ENCODE peak calls at places on chromosome 21, in four cellular contexts. I, D, H and F are unnamed samples. For H3K4me1, the result is how much of the 10 kb centered on the place peaks cover.

GRCh38 chr21:14303731-14304488 is 79.0 kb downstream of the HSPA13 start:
- DNase-seq in I (no peak), D (no peak), H (no peak), F (no peak)

GRCh38 chr21:35923971-35924370 is 136.4 kb downstream of the SETD4 start:
- DNase-seq in I (no peak), D (no peak), H (no peak), F (no peak)

GRCh38 chr21:17552410-17552809 is 39.6 kb downstream of the CXADR start:
- DNase-seq in I (no peak), D (no peak), H (no peak), F (no peak)

GRCh38 chr21:15425049-15425448 is 304.7 kb upstream of the USP25 start:
- DNase-seq in I (no peak), D (no peak), H (no peak), F (no peak)

GRCh38 chr21:35088235-35088865 is 39.2 kb upstream of the RUNX1 start:
- DNase-seq in I (no peak), D (no peak), H (no peak), F (no peak)

GRCh38 chr21:14740692-14741091 is 194.6 kb upstream of the SAMSN1 start:
- DNase-seq in I (no peak), D (no peak), H (no peak), F (no peak)

GRCh38 chr21:38264581-38264980 is 7.8 kb downstream of the KCNJ15 start:
- DNase-seq in I (no peak), D (no peak), H (no peak), F (no peak)

GRCh38 chr21:38448619-38449186 is 49.6 kb downstream of the ERG start:
- DNase-seq in I (no peak), D (no peak), H (no peak), F (no peak)

GRCh38 chr21:35801388-35801787 is 258.9 kb downstream of the SETD4 start:
- DNase-seq in I (no peak), D (no peak), H (no peak), F (no peak)

GRCh38 chr21:24014381-24014780 is 1592.9 kb downstream of the MRPL39 start:
- DNase-seq in I (no peak), D (no peak), H (no peak), F (no peak)

GRCh38 chr21:29777155-29777554 is 162.6 kb downstream of the GRIK1 start:
- DNase-seq in I (no peak), D (no peak), H (no peak), F (no peak)

GRCh38 chr21:24225432-24225831 is 1381.8 kb downstream of the MRPL39 start:
- DNase-seq in I (no peak), D (no peak), H (no peak), F (no peak)

GRCh38 chr21:21029159-21029558 is 30.9 kb downstream of the NCAM2 start:
- DNase-seq in I (no peak), D (no peak), H (no peak), F (no peak)

GRCh38 chr21:23809573-23809972 is 1797.7 kb downstream of the MRPL39 start:
- DNase-seq in I (no peak), D (no peak), H (no peak), F (no peak)

GRCh38 chr21:28235169-28235892 is 757.3 kb downstream of the LTN1 start:
- DNase-seq in I (peak), D (no peak), H (no peak), F (no peak)

GRCh38 chr21:35211767-35212166 is 162.7 kb upstream of the RUNX1 start:
- DNase-seq in I (no peak), D (no peak), H (no peak), F (no peak)

GRCh38 chr21:15755125-15755524 is 25.3 kb downstream of the USP25 start:
- DNase-seq in I (no peak), D (no peak), H (no peak), F (no peak)

GRCh38 chr21:36163780-36164426 is 7.3 kb downstream of the DOP1B start:
- DNase-seq in I (no peak), D (no peak), H (no peak), F (no peak)

GRCh38 chr21:38997756-38998155 is 185.5 kb downstream of the PSMG1 start:
- DNase-seq in I (no peak), D (no peak), H (no peak), F (no peak)

GRCh38 chr21:35476616-35477395 is 427.7 kb upstream of the RUNX1 start:
- DNase-seq in I (no peak), D (no peak), H (no peak), F (no peak)

GRCh38 chr21:23574932-23575331 is 2032.3 kb downstream of the MRPL39 start:
- DNase-seq in I (no peak), D (no peak), H (no peak), F (no peak)

GRCh38 chr21:27820342-27820741 is 853.5 kb upstream of the ADAMTS5 start:
- DNase-seq in I (no peak), D (no peak), H (no peak), F (no peak)

GRCh38 chr21:17427157-17427556 is 85.7 kb upstream of the CXADR start:
- DNase-seq in I (no peak), D (no peak), H (no peak), F (no peak)

GRCh38 chr21:39660191-39660590 is 47.5 kb downstream of the B3GALT5 start:
- DNase-seq in I (peak), D (no peak), H (peak), F (no peak)

GRCh38 chr21:28227881-28228623 is 764.6 kb downstream of the LTN1 start:
- DNase-seq in I (no peak), D (no peak), H (no peak), F (no peak)

DNA sequence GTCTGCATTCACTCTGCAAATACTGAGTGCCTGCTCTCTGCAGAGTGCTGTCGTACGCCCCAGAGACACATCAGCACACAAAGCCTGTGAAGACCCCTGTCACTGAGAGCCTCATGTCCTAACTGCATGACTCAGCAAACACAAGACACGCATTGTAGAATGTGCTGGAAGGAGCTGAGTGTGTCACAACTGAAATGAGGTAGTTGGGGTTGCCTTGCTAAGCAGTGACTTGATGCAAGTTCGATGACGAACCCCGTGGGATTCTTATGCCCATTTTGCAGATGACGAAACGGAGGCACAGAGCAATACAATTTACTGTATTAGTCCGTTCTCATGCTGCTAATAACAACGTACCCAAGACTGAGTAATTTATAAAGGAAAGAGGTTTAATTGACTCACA is 65.1 kb downstream of the RIPK4 start:
- DNase-seq in I (no peak), D (no peak), H (no peak), F (no peak)
- H3K4me1 ChIP-seq in I (under half), D (under half), H (under half), F (under half)

DNA sequence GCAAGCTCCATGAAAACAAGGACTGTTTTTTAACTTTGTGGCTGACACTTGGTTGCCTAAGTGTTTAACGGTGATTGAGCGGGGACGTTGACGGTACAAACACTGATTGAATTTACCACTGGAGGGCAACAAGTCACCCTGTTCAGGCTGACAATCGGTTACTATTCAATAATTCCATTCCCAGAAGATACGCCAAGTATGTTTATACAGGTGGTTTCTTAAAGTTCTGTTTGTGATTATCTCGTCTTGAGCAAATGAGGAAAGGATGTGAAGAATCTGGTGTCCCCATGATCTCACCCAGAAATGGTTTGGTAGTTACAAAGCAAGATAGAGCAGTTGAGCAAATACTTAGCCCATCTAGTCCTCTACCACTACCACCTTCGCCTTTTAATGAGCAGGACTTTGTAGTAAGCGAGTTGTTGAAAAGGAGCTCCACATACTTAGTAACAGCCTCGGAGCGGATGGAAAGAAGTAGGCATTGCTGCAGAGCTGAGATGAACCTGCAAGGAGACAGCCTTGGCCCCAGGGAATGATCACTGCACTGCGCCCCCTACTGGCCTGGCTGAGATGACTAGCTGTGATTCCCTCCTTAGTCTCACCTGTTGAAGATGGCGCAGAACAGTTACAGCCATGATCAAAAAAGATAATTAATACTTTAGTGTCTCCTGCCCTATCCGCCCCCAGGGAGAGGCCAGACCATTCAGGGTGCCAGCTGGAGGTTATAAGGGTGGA is 36.3 kb downstream of the IFNAR1 start:
- DNase-seq in I (peak), D (peak), H (peak), F (peak)
- TF ChIP-seq POLR2A in I (no peak), D (no peak), H (no peak), F (no peak)

GRCh38 chr21:25489673-25490072 is 117.6 kb downstream of the MRPL39 start:
- DNase-seq in I (no peak), D (no peak), H (no peak), F (no peak)
- H3K4me1 ChIP-seq in I (under half), D (under half), H (under half), F (under half)

DNA sequence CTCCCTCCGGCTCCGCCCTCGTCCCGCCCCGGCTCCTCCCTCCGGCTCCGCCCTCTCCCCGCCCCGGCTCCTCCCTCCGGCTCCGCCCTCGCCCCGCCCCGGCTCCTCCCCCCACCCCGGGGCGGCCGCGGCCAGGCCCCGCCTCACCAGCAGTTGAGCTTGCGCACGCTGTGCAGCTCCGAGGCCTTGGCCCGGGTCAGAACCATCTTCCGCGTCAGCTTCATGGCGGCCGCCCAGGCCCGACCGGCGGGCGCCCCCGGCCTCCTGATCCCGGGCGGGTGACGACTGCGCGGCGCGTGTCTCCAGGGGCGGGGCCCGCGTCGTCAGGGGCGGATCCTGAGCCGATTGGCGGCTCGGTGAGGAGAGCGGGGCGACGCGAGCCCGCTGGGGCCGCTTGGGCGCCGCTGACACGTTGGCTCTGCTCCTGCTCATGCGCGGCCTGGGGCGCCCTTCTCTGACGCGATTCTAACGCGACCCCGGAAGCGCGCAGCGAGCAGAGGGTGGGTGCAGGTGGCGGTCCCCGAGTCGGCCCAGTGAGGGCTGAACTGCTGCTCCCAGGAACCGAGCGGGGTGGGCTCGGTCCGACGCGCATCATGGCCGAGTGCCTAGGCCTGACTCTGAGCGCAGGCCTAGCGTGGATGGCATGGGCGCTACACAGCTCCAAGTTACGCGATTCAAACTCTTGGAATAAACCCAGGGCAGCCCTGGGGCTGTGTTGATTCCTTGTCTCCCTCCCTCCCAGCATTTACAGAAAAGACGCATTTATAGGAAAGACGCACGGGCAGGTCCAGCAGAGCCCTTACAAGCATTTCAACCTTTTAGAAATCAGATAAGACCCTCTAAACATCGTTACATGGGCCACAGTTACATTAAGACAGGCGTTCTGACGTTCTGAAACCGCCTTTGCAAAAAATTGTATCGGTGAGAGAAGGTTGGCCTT is at the start of gene CFAP410:
- DNase-seq in I (peak), D (peak), H (peak), F (peak)
- TF ChIP-seq POLR2A in I (peak), D (peak), H (peak), F (peak)

DNA sequence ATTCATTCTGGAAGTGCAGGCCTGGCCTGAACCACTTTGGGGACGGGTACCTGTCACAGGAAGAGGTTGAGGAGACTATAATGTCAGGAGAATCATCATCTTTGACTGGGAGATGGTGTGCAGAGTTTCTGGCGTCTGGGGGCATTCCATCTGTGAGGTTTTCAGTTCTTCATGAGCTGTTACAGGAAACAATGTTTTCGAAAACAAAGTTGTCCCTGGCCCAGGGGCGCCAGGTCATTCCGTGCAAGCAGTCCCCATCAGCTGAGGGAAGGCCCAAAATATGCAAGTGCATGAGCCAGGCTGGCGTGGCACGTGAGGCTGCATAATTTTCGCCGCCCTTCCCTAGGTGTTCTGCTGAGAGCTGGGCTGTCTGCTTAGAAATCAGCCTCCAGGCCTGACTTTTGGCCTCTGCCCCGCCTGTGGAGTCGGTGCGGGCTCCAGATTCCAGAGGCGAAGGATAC is 68.4 kb upstream of the ATP5PO start:
- DNase-seq in I (no peak), D (no peak), H (no peak), F (no peak)
- H3K4me1 ChIP-seq in I (under half), D (under half), H (under half), F (under half)

GRCh38 chr21:37245151-37245550 is 22.0 kb downstream of the VPS26C start:
- DNase-seq in I (no peak), D (no peak), H (no peak), F (no peak)
- TF ChIP-seq POLR2A in I (no peak), D (no peak), H (no peak), F (no peak)

DNA sequence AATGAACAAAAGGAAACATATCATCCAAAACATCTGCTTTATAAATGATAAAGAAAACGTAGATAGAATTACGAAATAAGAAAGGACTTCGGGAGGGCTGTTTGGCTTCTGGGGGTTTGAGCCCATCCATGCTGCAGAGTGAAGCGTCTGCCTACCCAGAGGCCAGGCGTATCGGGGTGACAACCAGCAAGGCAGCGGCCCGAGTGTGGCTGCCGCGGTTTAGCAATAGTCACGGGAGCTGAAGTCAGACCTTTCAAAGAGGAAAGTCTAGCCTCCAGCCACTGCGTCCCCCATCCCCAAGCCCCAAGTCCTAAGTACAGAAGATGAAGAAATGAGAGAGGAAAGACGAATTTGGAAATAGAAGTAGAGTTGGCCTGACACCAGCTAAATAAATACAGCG is 8.6 kb downstream of the SLC37A1 start:
- DNase-seq in I (no peak), D (no peak), H (no peak), F (no peak)
- H3K4me1 ChIP-seq in I (under half), D (under half), H (under half), F (under half)

GRCh38 chr21:26795398-26795790 is 49.8 kb downstream of the ADAMTS1 start:
- DNase-seq in I (no peak), D (no peak), H (no peak), F (no peak)
- TF ChIP-seq POLR2A in I (no peak), D (no peak), H (no peak), F (no peak)

DNA sequence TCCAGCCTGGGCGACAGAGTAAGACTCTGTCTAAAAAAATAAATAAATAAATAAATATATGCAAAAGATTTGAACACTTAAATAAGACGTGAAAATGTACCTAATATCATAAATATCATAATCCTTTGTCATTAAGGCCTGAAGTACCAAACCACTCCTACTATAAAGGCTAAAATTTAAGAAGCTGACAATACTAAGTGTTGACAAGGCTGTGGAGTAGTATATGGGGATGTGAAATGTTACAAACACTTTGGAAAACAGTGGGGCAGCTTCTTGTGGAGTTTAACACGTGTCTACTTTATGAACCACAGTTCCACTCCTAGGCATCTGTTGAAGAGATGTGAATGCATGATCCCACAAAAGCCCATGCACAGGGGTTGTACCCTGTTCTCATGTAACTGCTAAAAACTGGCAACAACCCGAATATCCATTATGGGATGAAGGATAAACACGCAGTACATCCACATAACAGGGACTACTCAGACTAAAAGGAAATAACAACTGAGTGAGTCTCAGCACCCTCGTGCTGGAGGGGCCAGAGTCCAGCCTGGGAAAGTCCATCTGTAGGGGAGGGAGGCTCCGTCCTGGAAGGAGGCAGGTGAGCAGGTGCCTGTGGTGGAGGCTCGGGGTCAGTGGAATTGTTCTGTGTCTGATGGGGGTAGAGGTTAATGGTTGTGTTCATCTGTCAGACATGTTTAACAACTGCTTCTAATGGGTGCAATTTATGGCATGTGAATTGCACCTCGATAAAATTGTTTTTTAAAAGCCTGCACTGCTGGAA is 6.7 kb upstream of the SLC19A1 start:
- DNase-seq in I (no peak), D (no peak), H (no peak), F (no peak)
- H3K4me1 ChIP-seq in I (under half), D (under half), H (under half), F (under half)

DNA sequence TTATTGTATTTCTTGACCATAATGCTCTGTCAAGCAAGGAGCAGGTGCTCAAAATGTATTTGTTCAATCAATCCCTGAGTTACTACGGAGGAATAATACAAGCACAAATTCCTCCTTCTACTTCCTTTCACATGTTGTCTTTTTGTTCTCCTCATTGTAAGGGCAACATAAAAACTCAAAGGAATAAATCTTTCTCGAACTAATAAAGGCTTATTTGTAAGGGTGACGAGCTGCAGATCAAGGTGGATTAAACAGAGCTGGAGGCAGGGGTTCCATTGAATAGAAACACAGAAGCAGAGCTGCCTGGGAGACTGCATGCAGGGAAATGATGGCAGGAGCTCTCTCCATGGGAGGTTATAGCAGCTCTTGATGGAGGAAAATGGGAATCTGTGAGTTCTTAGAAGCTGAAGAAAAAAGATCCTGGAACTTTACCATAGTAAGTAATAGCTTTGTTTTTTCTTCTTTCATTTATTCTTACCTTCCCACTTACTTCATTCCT is 160.2 kb downstream of the CYYR1 start:
- DNase-seq in I (no peak), D (no peak), H (no peak), F (no peak)
- TF ChIP-seq POLR2A in I (no peak), D (no peak), H (no peak), F (no peak)